ENCODE peak calls at places on chromosome 10, in five cellular contexts. Q is chondrocyte, O is colonic mucosa, U is prostate gland, B is tibial nerve. X is an unnamed sample.

GRCh38 chr10:107576746-107577145 is 412.2 kb upstream of the SORCS1 start:
- DNase-seq in Q (no peak), O (no peak), B (no peak), U (no peak), X (no peak)

GRCh38 chr10:110691139-110691538 is 47.0 kb downstream of the RBM20 start:
- DNase-seq in O (no peak), B (no peak), Q (no peak), U (no peak), X (no peak)

GRCh38 chr10:98539578-98539977 is 92.8 kb upstream of the HPS1 start:
- DNase-seq in Q (no peak), B (no peak), U (no peak), O (peak; percentile 37), X (no peak)

GRCh38 chr10:6501931-6502330 is 78.1 kb downstream of the PRKCQ start:
- DNase-seq in U (no peak), B (no peak), O (no peak), Q (no peak), X (no peak)

GRCh38 chr10:75097666-75098285 is 13.7 kb upstream of the SAMD8 start:
- DNase-seq in O (no peak), Q (no peak), U (no peak), B (no peak), X (no peak)

GRCh38 chr10:112456533-112456932 is 9.5 kb downstream of the VTI1A start:
- DNase-seq in B (no peak), O (no peak), Q (no peak), U (no peak), X (no peak)

GRCh38 chr10:17910144-17910789 is 41.5 kb upstream of the SLC39A12 start:
- DNase-seq in U (peak; percentile 42), Q (no peak), B (no peak), O (peak; percentile 61), X (no peak)

GRCh38 chr10:46104071-46104585 is 58.1 kb upstream of the MSMB start:
- DNase-seq in Q (no peak), U (no peak), O (no peak), B (no peak), X (no peak)

GRCh38 chr10:62335326-62335725 is 38.8 kb upstream of the ZNF365 start:
- DNase-seq in Q (no peak), O (no peak), U (no peak), B (no peak), X (no peak)

GRCh38 chr10:26486985-26487850 is 49.1 kb downstream of the APBB1IP start:
- DNase-seq in B (no peak), U (no peak), O (no peak), Q (no peak), X (no peak)

GRCh38 chr10:98536551-98536950 is 89.8 kb upstream of the HPS1 start:
- DNase-seq in Q (no peak), O (peak; percentile 25), U (peak; percentile 47), B (no peak), X (no peak)

GRCh38 chr10:93319855-93320254 is 162.3 kb downstream of the MYOF start:
- DNase-seq in Q (no peak), O (no peak), U (no peak), B (no peak), X (no peak)

GRCh38 chr10:51397695-51398094 is 301.7 kb downstream of the CSTF2T start:
- DNase-seq in U (peak; percentile 76), O (peak; percentile 82), B (no peak), Q (no peak), X (no peak)

GRCh38 chr10:26642896-26643653 is 54.4 kb upstream of the PDSS1 start:
- DNase-seq in O (no peak), Q (no peak), B (no peak), U (no peak), X (no peak)

GRCh38 chr10:30062582-30062981 is 3.2 kb upstream of the JCAD start:
- DNase-seq in U (no peak), O (no peak), Q (no peak), B (no peak), X (no peak)

GRCh38 chr10:31770307-31770902 is 158.2 kb downstream of the ARHGAP12 start:
- DNase-seq in Q (no peak), O (peak; percentile 54), U (no peak), B (no peak), X (peak; percentile 32)

GRCh38 chr10:47028466-47028865 is 117.2 kb downstream of the PTPN20 start:
- DNase-seq in U (no peak), O (no peak), B (no peak), Q (no peak), X (no peak)

GRCh38 chr10:15208221-15208620 is 39.7 kb upstream of the NMT2 start:
- DNase-seq in Q (no peak), U (no peak), B (no peak), O (no peak), X (no peak)

GRCh38 chr10:55410415-55410885 is 609.4 kb upstream of the PCDH15 start:
- DNase-seq in B (no peak), O (peak; percentile 29), U (peak; percentile 6), Q (no peak), X (no peak)

GRCh38 chr10:69866688-69867461 is 65.2 kb downstream of the COL13A1 start:
- DNase-seq in B (no peak), U (peak; percentile 66), Q (no peak), O (peak; percentile 82), X (no peak)

GRCh38 chr10:101221479-101222246 is 7.6 kb downstream of the LBX1 start:
- DNase-seq in B (no peak), U (no peak), O (no peak), Q (no peak), X (no peak)

GRCh38 chr10:96230527-96230926 is 40.8 kb downstream of the BLNK start:
- DNase-seq in U (no peak), O (no peak), B (no peak), Q (no peak), X (no peak)

GRCh38 chr10:124293641-124294449 is 124.9 kb downstream of the OAT start:
- DNase-seq in Q (peak; percentile 72), O (no peak), B (no peak), U (no peak), X (no peak)

GRCh38 chr10:34802692-34803091 is 12.4 kb downstream of the PARD3 start:
- DNase-seq in U (no peak), Q (no peak), B (no peak), O (no peak), X (no peak)

GRCh38 chr10:82942572-82943091 is 1067.6 kb downstream of the NRG3 start:
- DNase-seq in B (peak; percentile 26), U (no peak), O (no peak), Q (no peak), X (no peak)

GRCh38 chr10:84256510-84257342 is 11.9 kb downstream of the RGR start:
- DNase-seq in U (no peak), B (peak; percentile 30), O (peak; percentile 62), Q (no peak), X (peak; percentile 32)

GRCh38 chr10:20622522-20623270 is 274.4 kb downstream of the NEBL start:
- DNase-seq in Q (no peak), O (no peak), U (peak; percentile 26), B (no peak), X (no peak)

GRCh38 chr10:95395947-95396449 is 105.2 kb upstream of the PDLIM1 start:
- DNase-seq in Q (no peak), O (no peak), U (no peak), B (no peak), X (no peak)

GRCh38 chr10:133058267-133059092 is 29.2 kb upstream of the ADGRA1 start:
- DNase-seq in Q (no peak), U (no peak), B (no peak), O (no peak), X (peak; percentile 33)

GRCh38 chr10:83527934-83528333 is 611.4 kb upstream of the GHITM start:
- DNase-seq in Q (no peak), O (no peak), U (no peak), B (no peak), X (no peak)

DNA sequence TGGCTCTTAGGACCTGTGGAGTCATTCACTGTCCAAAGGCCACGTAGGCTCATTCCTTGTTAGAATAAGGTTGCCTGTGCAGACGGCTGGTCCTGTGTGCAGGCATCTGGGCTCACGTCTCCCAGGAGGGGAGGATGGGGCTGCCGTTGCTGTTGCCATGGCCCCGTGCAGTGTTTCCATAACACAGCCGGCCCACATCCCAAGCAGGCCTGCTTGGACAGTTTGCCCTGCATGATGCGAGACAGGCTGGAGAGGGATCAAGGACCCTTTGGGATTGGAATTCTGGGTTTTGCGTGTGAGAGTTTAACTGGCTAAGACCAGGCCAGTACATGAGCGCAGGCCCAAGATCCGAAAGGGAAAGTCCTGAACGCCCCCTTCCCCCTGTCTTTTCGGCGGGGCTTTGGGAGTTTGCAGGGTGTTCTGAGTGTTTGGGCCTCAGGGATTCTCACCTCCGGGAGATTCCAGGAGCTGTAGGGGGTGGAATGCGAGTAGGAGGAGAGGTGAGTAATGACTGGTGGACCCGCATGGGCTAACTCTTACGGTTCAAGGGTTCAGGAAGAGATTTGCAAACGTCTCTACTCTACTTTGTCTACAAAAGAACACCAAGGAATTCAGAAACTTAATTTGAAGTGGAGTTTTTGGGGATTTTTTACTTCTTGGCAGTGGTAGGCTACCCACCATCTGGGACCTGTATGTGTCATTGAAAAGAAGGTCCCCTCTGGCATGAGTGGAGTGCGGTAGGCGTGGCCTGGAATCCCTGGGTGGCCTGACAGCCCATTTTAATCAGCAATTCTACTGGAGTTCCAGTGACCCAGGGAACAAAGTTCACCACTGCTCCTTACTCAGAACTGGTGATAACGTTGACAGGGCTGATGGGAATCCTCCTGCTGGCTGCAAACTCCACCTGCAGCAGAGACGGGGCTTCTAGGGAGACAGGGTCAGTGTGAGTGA is 125.4 kb downstream of the ITIH5 start:
- DNase-seq in O (peak; percentile 26), B (no peak), U (no peak), Q (no peak), X (no peak)
- TF ChIP-seq CTCF in O (no peak), B (no peak), U (no peak), Q (no peak), X (no peak)

GRCh38 chr10:102604379-102604960 is 39.8 kb upstream of the TRIM8 start:
- DNase-seq in O (no peak), U (no peak), Q (peak; percentile 4), B (no peak), X (peak; percentile 65)

GRCh38 chr10:102610499-102610898 is 33.8 kb upstream of the TRIM8 start:
- DNase-seq in Q (peak; percentile 9), U (no peak), O (no peak), B (no peak), X (no peak)

GRCh38 chr10:102611514-102612095 is 32.7 kb upstream of the TRIM8 start:
- DNase-seq in Q (peak; percentile 43), O (peak; percentile 19), B (no peak), U (no peak), X (no peak)

GRCh38 chr10:102605712-102606111 is 38.6 kb upstream of the TRIM8 start:
- DNase-seq in B (no peak), U (no peak), O (no peak), Q (peak; percentile 13), X (no peak)

GRCh38 chr10:102608487-102608886 is 35.8 kb upstream of the TRIM8 start:
- DNase-seq in U (no peak), Q (peak; percentile 22), B (no peak), O (no peak), X (no peak)
- TF ChIP-seq CTCF in U (no peak), Q (peak; percentile 17), B (no peak), O (no peak), X (no peak)

GRCh38 chr10:121592155-121592890 is 5.9 kb downstream of the FGFR2 start:
- DNase-seq in Q (peak; percentile 26), B (no peak), O (no peak), U (no peak), X (no peak)
- TF ChIP-seq CTCF in Q (peak; percentile 17), B (no peak), O (no peak), U (no peak), X (no peak)

GRCh38 chr10:117462424-117462792 is 80.1 kb upstream of the EMX2 start:
- DNase-seq in U (no peak), Q (no peak), B (no peak), O (no peak), X (no peak)
- TF ChIP-seq CTCF in U (no peak), Q (peak; percentile 37), B (no peak), O (no peak), X (no peak)

X was measured in HL-60.